ENCODE peak calls at places on chromosomes 5 and 9, in six cellular contexts. P, F, L, E, I and N are unnamed samples.

GRCh38 chr5:93062548-93062947 is 518.5 kb downstream of the NR2F1-AS1 start:
- DNase-seq in P (no peak), F (no peak), L (no peak), E (no peak), I (peak; percentile 23), N (no peak)

GRCh38 chr9:124349267-124349666 is 66.0 kb downstream of the PSMB7 start:
- DNase-seq in P (no peak), F (peak; percentile 78), L (no peak), E (no peak), I (no peak), N (no peak)

GRCh38 chr9:97773091-97773490 is 76.0 kb upstream of the XPA start:
- DNase-seq in P (no peak), F (no peak), L (no peak), E (no peak), I (no peak), N (no peak)

GRCh38 chr5:139100825-139101224 is 97.3 kb downstream of the SIL1 start:
- DNase-seq in P (no peak), F (peak; percentile 80), L (no peak), E (no peak), I (peak; percentile 31), N (no peak)

GRCh38 chr5:132272341-132273210 is 15.1 kb downstream of the PDLIM4 start:
- DNase-seq in P (peak; percentile 65), F (peak; percentile 92), L (peak; percentile 36), E (peak; percentile 82), I (peak; percentile 58), N (no peak)

GRCh38 chr5:172185096-172185461 is 2.9 kb downstream of the STK10 start:
- DNase-seq in P (no peak), F (no peak), L (no peak), E (no peak), I (no peak), N (no peak)

GRCh38 chr9:98700801-98701200 is 7.9 kb downstream of the GABBR2 start:
- DNase-seq in P (no peak), F (peak; percentile 36), L (no peak), E (no peak), I (no peak), N (no peak)

GRCh38 chr5:127298623-127299022 is 8.0 kb downstream of the MEGF10 start:
- DNase-seq in P (peak; percentile 37), F (no peak), L (no peak), E (no peak), I (no peak), N (no peak)

GRCh38 chr9:81032030-81032572 is 657.2 kb downstream of the TLE1 start:
- DNase-seq in P (no peak), F (no peak), L (no peak), E (no peak), I (peak; percentile 54), N (no peak)

GRCh38 chr5:59264641-59265245 is 628.8 kb downstream of the PDE4D start:
- DNase-seq in P (peak; percentile 39), F (no peak), L (no peak), E (no peak), I (no peak), N (no peak)

GRCh38 chr5:177256296-177256695 is 47.2 kb downstream of the RAB24 start:
- DNase-seq in P (no peak), F (no peak), L (no peak), E (no peak), I (peak; percentile 13), N (peak; percentile 69)

GRCh38 chr9:114177423-114178064 is 22.2 kb downstream of the COL27A1 start:
- DNase-seq in P (no peak), F (peak; percentile 93), L (no peak), E (peak; percentile 12), I (no peak), N (no peak)

GRCh38 chr5:88825782-88826110 is 57.2 kb downstream of the MEF2C start:
- DNase-seq in P (no peak), F (no peak), L (no peak), E (no peak), I (no peak), N (no peak)

GRCh38 chr5:179437341-179438001 is 92.2 kb upstream of the ADAMTS2 start:
- DNase-seq in P (peak; percentile 30), F (peak; percentile 34), L (no peak), E (peak; percentile 72), I (no peak), N (peak; percentile 57)

GRCh38 chr9:89494199-89494598 is 3.7 kb downstream of the SEMA4D start:
- DNase-seq in P (no peak), F (no peak), L (no peak), E (no peak), I (no peak), N (no peak)

GRCh38 chr5:106288977-106289376 is 1381.8 kb downstream of the EFNA5 start:
- DNase-seq in P (no peak), F (no peak), L (no peak), E (no peak), I (no peak), N (no peak)

GRCh38 chr5:125064610-125065009 is 318.2 kb upstream of the ZNF608 start:
- DNase-seq in P (peak; percentile 42), F (no peak), L (no peak), E (no peak), I (no peak), N (no peak)

GRCh38 chr5:160054047-160054446 is 45.1 kb downstream of the TTC1 start:
- DNase-seq in P (no peak), F (no peak), L (no peak), E (no peak), I (peak; percentile 7), N (no peak)

GRCh38 chr9:15423328-15423985 is 781 bp downstream of the SNAPC3 start:
- DNase-seq in P (peak; percentile 15), F (peak; percentile 84), L (no peak), E (no peak), I (peak; percentile 13), N (no peak)

GRCh38 chr5:133977858-133978257 is 9.4 kb upstream of the C5orf15 start:
- DNase-seq in P (no peak), F (peak; percentile 89), L (no peak), E (no peak), I (no peak), N (no peak)

GRCh38 chr5:103393131-103393754 is 134.7 kb downstream of the MACIR start:
- DNase-seq in P (peak; percentile 67), F (no peak), L (no peak), E (no peak), I (no peak), N (no peak)

GRCh38 chr9:29214162-29214520 is 1640.9 kb upstream of the C9orf72 start:
- DNase-seq in P (peak; percentile 77), F (no peak), L (peak; percentile 52), E (no peak), I (peak; percentile 66), N (no peak)

GRCh38 chr5:174608631-174609097 is 115.7 kb upstream of the MSX2 start:
- DNase-seq in P (peak; percentile 39), F (peak; percentile 11), L (peak; percentile 57), E (peak; percentile 81), I (no peak), N (peak; percentile 89)

GRCh38 chr5:137706841-137707240 is 29.0 kb downstream of the KLHL3 start:
- DNase-seq in P (no peak), F (no peak), L (no peak), E (no peak), I (no peak), N (no peak)

GRCh38 chr9:78278177-78278777 is 18.6 kb upstream of the PSAT1 start:
- DNase-seq in P (no peak), F (no peak), L (no peak), E (no peak), I (no peak), N (no peak)

GRCh38 chr9:106799146-106799545 is 63.8 kb upstream of the ZNF462 start:
- DNase-seq in P (no peak), F (peak; percentile 74), L (no peak), E (no peak), I (peak; percentile 3), N (no peak)
- H3K27ac ChIP-seq in P (no peak overlapping the region), F (peak overlapping the region; percentile 5), L (no peak overlapping the region), E (no peak overlapping the region), I (no peak overlapping the region), N (no peak overlapping the region)

DNA sequence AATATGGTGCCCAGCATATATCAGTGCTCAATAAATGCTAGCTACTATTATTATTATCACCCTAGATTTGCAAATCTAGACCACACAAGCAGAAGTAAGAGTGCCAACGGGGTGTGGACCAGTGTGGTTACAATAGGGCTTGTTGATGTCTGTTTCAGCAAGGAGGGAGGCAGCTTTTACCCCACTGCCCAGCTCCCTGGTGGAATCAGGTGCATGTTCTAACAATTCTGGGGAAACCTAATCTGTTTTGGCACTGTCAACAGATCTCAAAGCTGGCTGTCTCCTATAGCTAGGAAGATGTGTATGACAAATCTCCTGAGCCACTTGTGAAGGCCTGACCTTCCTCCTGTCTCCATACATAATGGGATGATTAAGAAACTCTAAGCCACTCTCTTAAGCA is 5.7 kb downstream of the TGFBI start:
- DNase-seq in P (no peak), F (no peak), L (no peak), E (peak; percentile 27), I (no peak), N (no peak)
- H3K4me1 ChIP-seq in P (peaks cover 17% of the 10 kb centered on the region), F (peaks cover 62% of the 10 kb centered on the region), L (no peaks in the 10 kb centered on the region), E (peaks cover 18% of the 10 kb centered on the region), I (peaks cover 90% of the 10 kb centered on the region), N (peaks cover 31% of the 10 kb centered on the region)

GRCh38 chr5:116571568-116572321 is 2.9 kb downstream of the SEMA6A start:
- DNase-seq in P (peak; percentile 49), F (peak; percentile 13), L (no peak), E (no peak), I (peak; percentile 6), N (no peak)

GRCh38 chr5:116573617-116574431 is 799 bp downstream of the SEMA6A start:
- DNase-seq in P (peak; percentile 64), F (peak; percentile 90), L (peak; percentile 24), E (peak; percentile 76), I (peak; percentile 7), N (peak; percentile 63)

GRCh38 chr5:116574682-116575634 is at the start of gene SEMA6A:
- DNase-seq in P (peak; percentile 97), F (peak; percentile 96), L (peak; percentile 90), E (peak; percentile 93), I (peak; percentile 82), N (peak; percentile 89)

GRCh38 chr5:116572375-116573278 is 2.0 kb downstream of the SEMA6A start:
- DNase-seq in P (peak; percentile 81), F (peak; percentile 58), L (peak; percentile 73), E (peak; percentile 82), I (peak; percentile 5), N (peak; percentile 65)

GRCh38 chr5:116573279-116573616 is 1.4 kb downstream of the SEMA6A start:
- DNase-seq in P (peak; percentile 70), F (peak; percentile 38), L (peak; percentile 29), E (peak; percentile 78), I (peak; percentile 7), N (peak; percentile 63)
- H3K27ac ChIP-seq in P (peak overlapping the region; percentile 49), F (no peak overlapping the region), L (peak overlapping the region; percentile 80), E (peak overlapping the region; percentile 79), I (no peak overlapping the region), N (peak overlapping the region; percentile 61)

GRCh38 chr9:131673068-131673467 is 66.8 kb downstream of the RAPGEF1 start:
- DNase-seq in P (no peak), F (no peak), L (no peak), E (no peak), I (no peak), N (no peak)
- H3K4me1 ChIP-seq in P (peaks cover 62% of the 10 kb centered on the region), F (peaks cover 42% of the 10 kb centered on the region), L (peaks cover 24% of the 10 kb centered on the region), E (peaks cover 55% of the 10 kb centered on the region), I (peaks cover 33% of the 10 kb centered on the region), N (peaks cover 91% of the 10 kb centered on the region)

GRCh38 chr5:84885479-84886258 is 501.0 kb upstream of the EDIL3 start:
- DNase-seq in P (no peak), F (no peak), L (no peak), E (no peak), I (peak; percentile 5), N (no peak)
- H3K27ac ChIP-seq in P (no peak overlapping the region), F (no peak overlapping the region), L (no peak overlapping the region), E (no peak overlapping the region), I (no peak overlapping the region), N (no peak overlapping the region)

GRCh38 chr5:14160116-14160515 is 17.0 kb downstream of the TRIO start:
- DNase-seq in P (no peak), F (no peak), L (no peak), E (no peak), I (no peak), N (no peak)
- H3K4me1 ChIP-seq in P (peaks cover 16% of the 10 kb centered on the region), F (peaks cover 44% of the 10 kb centered on the region), L (no peaks in the 10 kb centered on the region), E (peaks cover 18% of the 10 kb centered on the region), I (peaks cover 73% of the 10 kb centered on the region), N (peaks cover 37% of the 10 kb centered on the region)